ENCODE peak calls at places on chromosome 22, in nine cellular contexts. One of them, this sample, is unnamed.

GRCh38 chr22:49996192-49996531 is 16.4 kb downstream of the IL17REL start:
- DNase-seq in lung: no peak
- DNase-seq in T-helper 1 cell: no peak
- DNase-seq in small intestine: peak
- DNase-seq in NCI-H460: no peak
- DNase-seq in neural crest cell: no peak
- DNase-seq in stimulated activated CD4-positive, alpha-beta T cell treated with anti-CD3 and anti-CD28 coated beads, Interleukin-1b, Interleukin-23, amount 100 ng/mL, for 1 hour: no peak
- DNase-seq in head of caudate nucleus: no peak
- DNase-seq in mucosa of gallbladder: no peak
- DNase-seq in this sample: no peak

GRCh38 chr22:25219948-25220442 is 556 bp downstream of the CRYBB2 start:
- DNase-seq in lung: no peak
- DNase-seq in T-helper 1 cell: no peak
- DNase-seq in small intestine: no peak
- DNase-seq in NCI-H460: no peak
- DNase-seq in neural crest cell: no peak
- DNase-seq in stimulated activated CD4-positive, alpha-beta T cell treated with anti-CD3 and anti-CD28 coated beads, Interleukin-1b, Interleukin-23, amount 100 ng/mL, for 1 hour: no peak
- DNase-seq in head of caudate nucleus: no peak
- DNase-seq in mucosa of gallbladder: no peak
- DNase-seq in this sample: no peak

GRCh38 chr22:45233827-45234226 is 6.9 kb downstream of the KIAA0930 start:
- DNase-seq in lung: no peak
- DNase-seq in T-helper 1 cell: no peak
- DNase-seq in small intestine: no peak
- DNase-seq in NCI-H460: no peak
- DNase-seq in neural crest cell: no peak
- DNase-seq in stimulated activated CD4-positive, alpha-beta T cell treated with anti-CD3 and anti-CD28 coated beads, Interleukin-1b, Interleukin-23, amount 100 ng/mL, for 1 hour: no peak
- DNase-seq in head of caudate nucleus: no peak
- DNase-seq in mucosa of gallbladder: no peak
- DNase-seq in this sample: no peak

GRCh38 chr22:44723801-44724200 is 21.8 kb downstream of the PRR5 start:
- DNase-seq in lung: no peak
- DNase-seq in T-helper 1 cell: no peak
- DNase-seq in small intestine: peak
- DNase-seq in NCI-H460: peak
- DNase-seq in neural crest cell: no peak
- DNase-seq in stimulated activated CD4-positive, alpha-beta T cell treated with anti-CD3 and anti-CD28 coated beads, Interleukin-1b, Interleukin-23, amount 100 ng/mL, for 1 hour: no peak
- DNase-seq in head of caudate nucleus: no peak
- DNase-seq in mucosa of gallbladder: no peak
- DNase-seq in this sample: no peak

GRCh38 chr22:28208036-28208435 is 289.0 kb upstream of the PITPNB start:
- DNase-seq in lung: no peak
- DNase-seq in T-helper 1 cell: no peak
- DNase-seq in small intestine: no peak
- DNase-seq in NCI-H460: no peak
- DNase-seq in neural crest cell: no peak
- DNase-seq in stimulated activated CD4-positive, alpha-beta T cell treated with anti-CD3 and anti-CD28 coated beads, Interleukin-1b, Interleukin-23, amount 100 ng/mL, for 1 hour: no peak
- DNase-seq in head of caudate nucleus: no peak
- DNase-seq in mucosa of gallbladder: no peak
- DNase-seq in this sample: no peak

GRCh38 chr22:24807284-24807950 is 1.4 kb downstream of the SGSM1 start:
- DNase-seq in lung: no peak
- DNase-seq in T-helper 1 cell: no peak
- DNase-seq in small intestine: no peak
- DNase-seq in NCI-H460: no peak
- DNase-seq in neural crest cell: peak
- DNase-seq in stimulated activated CD4-positive, alpha-beta T cell treated with anti-CD3 and anti-CD28 coated beads, Interleukin-1b, Interleukin-23, amount 100 ng/mL, for 1 hour: no peak
- DNase-seq in head of caudate nucleus: no peak
- DNase-seq in mucosa of gallbladder: peak
- DNase-seq in this sample: no peak

GRCh38 chr22:41939981-41940852 is 6.7 kb downstream of the CENPM start:
- DNase-seq in lung: peak
- DNase-seq in T-helper 1 cell: peak
- DNase-seq in small intestine: peak
- DNase-seq in NCI-H460: no peak
- DNase-seq in neural crest cell: no peak
- DNase-seq in stimulated activated CD4-positive, alpha-beta T cell treated with anti-CD3 and anti-CD28 coated beads, Interleukin-1b, Interleukin-23, amount 100 ng/mL, for 1 hour: peak
- DNase-seq in head of caudate nucleus: peak
- DNase-seq in mucosa of gallbladder: peak
- DNase-seq in this sample: peak

GRCh38 chr22:36505998-36506635 is 723 bp downstream of the FOXRED2 start:
- DNase-seq in lung: no peak
- DNase-seq in T-helper 1 cell: no peak
- DNase-seq in small intestine: no peak
- DNase-seq in NCI-H460: no peak
- DNase-seq in neural crest cell: no peak
- DNase-seq in stimulated activated CD4-positive, alpha-beta T cell treated with anti-CD3 and anti-CD28 coated beads, Interleukin-1b, Interleukin-23, amount 100 ng/mL, for 1 hour: no peak
- DNase-seq in head of caudate nucleus: no peak
- DNase-seq in mucosa of gallbladder: no peak
- DNase-seq in this sample: no peak

GRCh38 chr22:46220921-46221320 is 29.2 kb downstream of the CDPF1 start:
- DNase-seq in lung: no peak
- DNase-seq in T-helper 1 cell: no peak
- DNase-seq in small intestine: no peak
- DNase-seq in NCI-H460: no peak
- DNase-seq in neural crest cell: no peak
- DNase-seq in stimulated activated CD4-positive, alpha-beta T cell treated with anti-CD3 and anti-CD28 coated beads, Interleukin-1b, Interleukin-23, amount 100 ng/mL, for 1 hour: no peak
- DNase-seq in head of caudate nucleus: no peak
- DNase-seq in mucosa of gallbladder: no peak
- DNase-seq in this sample: no peak

GRCh38 chr22:48984639-48985038 is 843.0 kb downstream of the BRD1 start:
- DNase-seq in lung: no peak
- DNase-seq in T-helper 1 cell: no peak
- DNase-seq in small intestine: no peak
- DNase-seq in NCI-H460: no peak
- DNase-seq in neural crest cell: no peak
- DNase-seq in stimulated activated CD4-positive, alpha-beta T cell treated with anti-CD3 and anti-CD28 coated beads, Interleukin-1b, Interleukin-23, amount 100 ng/mL, for 1 hour: no peak
- DNase-seq in head of caudate nucleus: no peak
- DNase-seq in mucosa of gallbladder: no peak
- DNase-seq in this sample: no peak

GRCh38 chr22:39612811-39613548 is 42.4 kb downstream of the CACNA1I start:
- DNase-seq in lung: no peak
- DNase-seq in T-helper 1 cell: peak
- DNase-seq in small intestine: no peak
- DNase-seq in NCI-H460: no peak
- DNase-seq in neural crest cell: no peak
- DNase-seq in stimulated activated CD4-positive, alpha-beta T cell treated with anti-CD3 and anti-CD28 coated beads, Interleukin-1b, Interleukin-23, amount 100 ng/mL, for 1 hour: no peak
- DNase-seq in head of caudate nucleus: no peak
- DNase-seq in mucosa of gallbladder: no peak
- DNase-seq in this sample: no peak

GRCh38 chr22:20206709-20207215 is 55.9 kb upstream of the CCDC188 start:
- DNase-seq in lung: no peak
- DNase-seq in T-helper 1 cell: peak
- DNase-seq in small intestine: peak
- DNase-seq in NCI-H460: no peak
- DNase-seq in neural crest cell: no peak
- DNase-seq in stimulated activated CD4-positive, alpha-beta T cell treated with anti-CD3 and anti-CD28 coated beads, Interleukin-1b, Interleukin-23, amount 100 ng/mL, for 1 hour: no peak
- DNase-seq in head of caudate nucleus: no peak
- DNase-seq in mucosa of gallbladder: no peak
- DNase-seq in this sample: no peak

GRCh38 chr22:17773606-17774205 is 563 bp downstream of the BID start:
- DNase-seq in lung: no peak
- DNase-seq in T-helper 1 cell: peak
- DNase-seq in small intestine: peak
- DNase-seq in NCI-H460: no peak
- DNase-seq in neural crest cell: peak
- DNase-seq in stimulated activated CD4-positive, alpha-beta T cell treated with anti-CD3 and anti-CD28 coated beads, Interleukin-1b, Interleukin-23, amount 100 ng/mL, for 1 hour: peak
- DNase-seq in head of caudate nucleus: no peak
- DNase-seq in mucosa of gallbladder: no peak
- DNase-seq in this sample: peak

GRCh38 chr22:17120281-17120680 is 879 bp downstream of the TMEM121B start:
- DNase-seq in lung: no peak
- DNase-seq in T-helper 1 cell: peak
- DNase-seq in small intestine: peak
- DNase-seq in NCI-H460: peak
- DNase-seq in neural crest cell: peak
- DNase-seq in stimulated activated CD4-positive, alpha-beta T cell treated with anti-CD3 and anti-CD28 coated beads, Interleukin-1b, Interleukin-23, amount 100 ng/mL, for 1 hour: peak
- DNase-seq in head of caudate nucleus: no peak
- DNase-seq in mucosa of gallbladder: peak
- DNase-seq in this sample: peak

GRCh38 chr22:48864748-48865147 is 962.9 kb downstream of the BRD1 start:
- DNase-seq in lung: no peak
- DNase-seq in T-helper 1 cell: no peak
- DNase-seq in small intestine: no peak
- DNase-seq in NCI-H460: no peak
- DNase-seq in neural crest cell: no peak
- DNase-seq in stimulated activated CD4-positive, alpha-beta T cell treated with anti-CD3 and anti-CD28 coated beads, Interleukin-1b, Interleukin-23, amount 100 ng/mL, for 1 hour: no peak
- DNase-seq in head of caudate nucleus: no peak
- DNase-seq in mucosa of gallbladder: no peak
- DNase-seq in this sample: no peak

GRCh38 chr22:48567213-48567975 is 1260.3 kb downstream of the BRD1 start:
- DNase-seq in lung: no peak
- DNase-seq in T-helper 1 cell: no peak
- DNase-seq in small intestine: no peak
- DNase-seq in NCI-H460: no peak
- DNase-seq in neural crest cell: no peak
- DNase-seq in stimulated activated CD4-positive, alpha-beta T cell treated with anti-CD3 and anti-CD28 coated beads, Interleukin-1b, Interleukin-23, amount 100 ng/mL, for 1 hour: no peak
- DNase-seq in head of caudate nucleus: peak
- DNase-seq in mucosa of gallbladder: no peak
- DNase-seq in this sample: no peak

GRCh38 chr22:19943665-19944026 is 2.0 kb upstream of the TXNRD2 start:
- DNase-seq in lung: no peak
- DNase-seq in T-helper 1 cell: peak
- DNase-seq in small intestine: no peak
- DNase-seq in NCI-H460: no peak
- DNase-seq in neural crest cell: no peak
- DNase-seq in stimulated activated CD4-positive, alpha-beta T cell treated with anti-CD3 and anti-CD28 coated beads, Interleukin-1b, Interleukin-23, amount 100 ng/mL, for 1 hour: no peak
- DNase-seq in head of caudate nucleus: no peak
- DNase-seq in mucosa of gallbladder: no peak
- DNase-seq in this sample: no peak

GRCh38 chr22:30175743-30176288 is 70.7 kb downstream of the LIF start:
- DNase-seq in lung: no peak
- DNase-seq in T-helper 1 cell: no peak
- DNase-seq in small intestine: no peak
- DNase-seq in NCI-H460: no peak
- DNase-seq in neural crest cell: no peak
- DNase-seq in stimulated activated CD4-positive, alpha-beta T cell treated with anti-CD3 and anti-CD28 coated beads, Interleukin-1b, Interleukin-23, amount 100 ng/mL, for 1 hour: no peak
- DNase-seq in head of caudate nucleus: no peak
- DNase-seq in mucosa of gallbladder: no peak
- DNase-seq in this sample: no peak

GRCh38 chr22:40024201-40025061 is 29.7 kb downstream of the FAM83F start:
- DNase-seq in lung: peak
- DNase-seq in T-helper 1 cell: peak
- DNase-seq in small intestine: peak
- DNase-seq in NCI-H460: peak
- DNase-seq in neural crest cell: peak
- DNase-seq in stimulated activated CD4-positive, alpha-beta T cell treated with anti-CD3 and anti-CD28 coated beads, Interleukin-1b, Interleukin-23, amount 100 ng/mL, for 1 hour: peak
- DNase-seq in head of caudate nucleus: peak
- DNase-seq in mucosa of gallbladder: peak
- DNase-seq in this sample: peak

GRCh38 chr22:35258144-35258988 is 1.1 kb downstream of the HMGXB4 start:
- DNase-seq in lung: no peak
- DNase-seq in T-helper 1 cell: no peak
- DNase-seq in small intestine: peak
- DNase-seq in NCI-H460: no peak
- DNase-seq in neural crest cell: peak
- DNase-seq in stimulated activated CD4-positive, alpha-beta T cell treated with anti-CD3 and anti-CD28 coated beads, Interleukin-1b, Interleukin-23, amount 100 ng/mL, for 1 hour: no peak
- DNase-seq in head of caudate nucleus: no peak
- DNase-seq in mucosa of gallbladder: no peak
- DNase-seq in this sample: no peak

GRCh38 chr22:37797874-37798500 is 9.7 kb upstream of the GCAT start:
- DNase-seq in lung: no peak
- DNase-seq in T-helper 1 cell: no peak
- DNase-seq in small intestine: no peak
- DNase-seq in NCI-H460: no peak
- DNase-seq in neural crest cell: no peak
- DNase-seq in stimulated activated CD4-positive, alpha-beta T cell treated with anti-CD3 and anti-CD28 coated beads, Interleukin-1b, Interleukin-23, amount 100 ng/mL, for 1 hour: no peak
- DNase-seq in head of caudate nucleus: no peak
- DNase-seq in mucosa of gallbladder: no peak
- DNase-seq in this sample: no peak

This sample was measured in effector memory CD4-positive, alpha-beta T cell.